ENCODE peak calls at places on chromosome 10, in six cellular contexts. S, H, M, U, Z and G are unnamed samples.

GRCh38 chr10:55370021-55370420 is 569.0 kb upstream of the PCDH15 start:
- DNase-seq in S (no peak), H (no peak), M (no peak), U (no peak), Z (no peak), G (no peak)

GRCh38 chr10:15166325-15166724 is 2.2 kb downstream of the NMT2 start:
- DNase-seq in S (no peak), H (no peak), M (no peak), U (no peak), Z (no peak), G (no peak)

GRCh38 chr10:13225601-13226000 is 8.6 kb downstream of the UCMA start:
- DNase-seq in S (no peak), H (no peak), M (no peak), U (no peak), Z (no peak), G (no peak)

GRCh38 chr10:30455816-30456215 is 21.8 kb downstream of the MAP3K8 start:
- DNase-seq in S (no peak), H (no peak), M (no peak), U (no peak), Z (no peak), G (no peak)

GRCh38 chr10:65931291-65932080 is 994.4 kb upstream of the LRRTM3 start:
- DNase-seq in S (no peak), H (no peak), M (no peak), U (no peak), Z (no peak), G (no peak)

GRCh38 chr10:76509501-76509900 is 1078.1 kb downstream of the LRMDA start:
- DNase-seq in S (no peak), H (no peak), M (no peak), U (no peak), Z (no peak), G (no peak)

GRCh38 chr10:62384057-62384446 is 9.9 kb downstream of the ZNF365 start:
- DNase-seq in S (no peak), H (no peak), M (no peak), U (peak), Z (peak), G (peak)

GRCh38 chr10:31149835-31150512 is 118.3 kb upstream of the ZNF438 start:
- DNase-seq in S (no peak), H (no peak), M (no peak), U (peak), Z (no peak), G (no peak)

GRCh38 chr10:122342293-122343134 is 32.0 kb upstream of the PLEKHA1 start:
- DNase-seq in S (no peak), H (peak), M (no peak), U (peak), Z (peak), G (peak)

GRCh38 chr10:93751832-93752231 is 5.9 kb upstream of the LGI1 start:
- DNase-seq in S (peak), H (peak), M (no peak), U (no peak), Z (no peak), G (peak)

GRCh38 chr10:24367688-24368087 is 158.8 kb downstream of the KIAA1217 start:
- DNase-seq in S (no peak), H (no peak), M (no peak), U (no peak), Z (no peak), G (no peak)

GRCh38 chr10:125707852-125708468 is 11.5 kb upstream of the EDRF1 start:
- DNase-seq in S (no peak), H (no peak), M (no peak), U (no peak), Z (peak), G (peak)

GRCh38 chr10:111323567-111323966 is 246.7 kb downstream of the ADRA2A start:
- DNase-seq in S (no peak), H (peak), M (no peak), U (no peak), Z (no peak), G (peak)

GRCh38 chr10:68871105-68871711 is 29.9 kb upstream of the DDX50 start:
- DNase-seq in S (no peak), H (no peak), M (no peak), U (no peak), Z (peak), G (no peak)

GRCh38 chr10:69422676-69423075 is 6.0 kb upstream of the TACR2 start:
- DNase-seq in S (peak), H (no peak), M (no peak), U (no peak), Z (no peak), G (no peak)

GRCh38 chr10:6310977-6311376 is 108.2 kb downstream of the PFKFB3 start:
- DNase-seq in S (no peak), H (no peak), M (no peak), U (no peak), Z (no peak), G (no peak)

GRCh38 chr10:63883861-63884260 is 362.7 kb downstream of the REEP3 start:
- DNase-seq in S (no peak), H (no peak), M (no peak), U (no peak), Z (no peak), G (no peak)

GRCh38 chr10:5888843-5889623 is 660 bp downstream of the ANKRD16 start:
- DNase-seq in S (no peak), H (peak), M (peak), U (peak), Z (no peak), G (peak)

GRCh38 chr10:5089869-5090268 is 4.3 kb upstream of the AKR1C3 start:
- DNase-seq in S (no peak), H (peak), M (no peak), U (peak), Z (peak), G (peak)

GRCh38 chr10:112680586-112680985 is 233.6 kb downstream of the VTI1A start:
- DNase-seq in S (no peak), H (no peak), M (no peak), U (no peak), Z (no peak), G (no peak)

GRCh38 chr10:44946201-44946600 is 13.4 kb upstream of the RASSF4 start:
- DNase-seq in S (no peak), H (no peak), M (no peak), U (peak), Z (no peak), G (no peak)

GRCh38 chr10:37488792-37489657 is 363.6 kb downstream of the ANKRD30A start:
- DNase-seq in S (no peak), H (no peak), M (no peak), U (no peak), Z (peak), G (no peak)

GRCh38 chr10:126017961-126018560 is 121.7 kb downstream of the FANK1 start:
- DNase-seq in S (no peak), H (no peak), M (no peak), U (no peak), Z (peak), G (no peak)

GRCh38 chr10:33352154-33352553 is 17.7 kb upstream of the NRP1 start:
- DNase-seq in S (no peak), H (no peak), M (no peak), U (no peak), Z (peak), G (no peak)

GRCh38 chr10:33008499-33009243 is 50.6 kb upstream of the ITGB1 start:
- DNase-seq in S (peak), H (peak), M (no peak), U (peak), Z (peak), G (peak)

GRCh38 chr10:12051241-12051640 is 8.6 kb upstream of the UPF2 start:
- DNase-seq in S (no peak), H (peak), M (no peak), U (peak), Z (no peak), G (no peak)

GRCh38 chr10:22611425-22612111 is 102.8 kb downstream of the PIP4K2A start:
- DNase-seq in S (no peak), H (no peak), M (no peak), U (no peak), Z (no peak), G (no peak)